ENCODE peak calls at places on chromosome 17, in six cellular contexts. F is GM10248, K is Caco-2, O is hypothalamus, I is HCT116, M is neural crest cell. U is an unnamed sample.

GRCh38 chr17:8502100-8502499 is 66.4 kb downstream of the NDEL1 start:
- DNase-seq in M (no peak), I (no peak), O (no peak), K (no peak), F (no peak), U (no peak)

GRCh38 chr17:59837362-59838195 is 55.2 kb downstream of the TUBD1 start:
- DNase-seq in M (peak), K (peak), O (no peak), F (peak), I (peak), U (peak)

GRCh38 chr17:2213291-2213960 is 90.2 kb downstream of the SMG6 start:
- DNase-seq in K (no peak), M (no peak), I (no peak), O (no peak), F (no peak), U (no peak)

GRCh38 chr17:27993723-27994310 is 48.7 kb upstream of the NLK start:
- DNase-seq in I (no peak), O (no peak), F (no peak), M (no peak), K (no peak), U (no peak)

GRCh38 chr17:59001158-59001814 is 105.4 kb downstream of the TRIM37 start:
- DNase-seq in O (no peak), F (peak), K (no peak), M (no peak), I (no peak), U (peak)

GRCh38 chr17:76492250-76492988 is 8.8 kb downstream of the RHBDF2 start:
- DNase-seq in K (peak), M (no peak), O (no peak), I (no peak), F (peak), U (peak)

GRCh38 chr17:10216213-10216982 is 18.0 kb upstream of the GAS7 start:
- DNase-seq in F (no peak), O (peak), K (no peak), I (no peak), M (peak), U (no peak)

GRCh38 chr17:82863941-82864720 is 24.3 kb upstream of the ZNF750 start:
- DNase-seq in I (peak), M (no peak), K (no peak), F (peak), O (no peak), U (peak)

GRCh38 chr17:72097144-72097543 is 23.7 kb upstream of the SOX9 start:
- DNase-seq in K (no peak), M (no peak), O (no peak), F (no peak), I (no peak), U (no peak)

GRCh38 chr17:28272166-28272565 is 46.8 kb upstream of the TMEM97 start:
- DNase-seq in M (no peak), I (no peak), F (no peak), O (no peak), K (no peak), U (no peak)

GRCh38 chr17:80931421-80932265 is 60.0 kb upstream of the CHMP6 start:
- DNase-seq in K (no peak), M (no peak), O (peak), I (peak), F (no peak), U (no peak)

GRCh38 chr17:71438631-71439146 is 682.1 kb upstream of the SOX9 start:
- DNase-seq in K (peak), F (no peak), I (peak), O (no peak), M (no peak), U (no peak)

GRCh38 chr17:3738562-3739295 is 15.0 kb downstream of the HASPIN start:
- DNase-seq in O (peak), I (no peak), F (no peak), K (peak), M (no peak), U (no peak)

GRCh38 chr17:17978481-17979424 is 6.1 kb downstream of the DRC3 start:
- DNase-seq in K (no peak), F (no peak), M (no peak), O (no peak), I (no peak), U (no peak)

GRCh38 chr17:80866050-80866793 is 125.4 kb upstream of the CHMP6 start:
- DNase-seq in I (peak), K (peak), O (peak), M (peak), F (peak), U (peak)

GRCh38 chr17:63358956-63359355 is 87.2 kb downstream of the CYB561 start:
- DNase-seq in O (no peak), F (no peak), I (no peak), K (no peak), M (no peak), U (no peak)